ENCODE peak calls at places on chromosomes 5 and 9, in nine cellular contexts. T is lower lobe of right lung, Q is tibial artery, G is GM13977, I is Peyer's patch, O is B cell, U is RWPE1, Y is AG10803, S is cardiac muscle cell. A is an unnamed sample.
A peak's percentile ranks its signal among the peaks of the same experiment; 100 is the strongest.

GRCh38 chr9:119941081-119941480 is 571.8 kb upstream of the BRINP1 start:
- DNase-seq in I (no peak), S (no peak), G (no peak), Y (peak; percentile 63), U (no peak), O (no peak), T (no peak), Q (no peak), A (no peak)

GRCh38 chr9:4939118-4939561 is 45.9 kb upstream of the JAK2 start:
- DNase-seq in Y (no peak), Q (no peak), U (no peak), O (peak; percentile 61), S (no peak), T (no peak), G (peak; percentile 20), I (no peak), A (no peak)

GRCh38 chr5:123089572-123089970 is 530 bp downstream of the PRDM6 start:
- DNase-seq in G (peak; percentile 51), O (no peak), T (no peak), S (peak; percentile 66), U (no peak), Y (peak; percentile 39), I (no peak), Q (peak; percentile 34), A (no peak)

GRCh38 chr5:55993013-55993412 is 1.8 kb downstream of the IL6ST start:
- DNase-seq in G (no peak), U (no peak), O (no peak), I (no peak), Q (peak; percentile 29), T (no peak), Y (peak; percentile 48), S (peak; percentile 23), A (no peak)

GRCh38 chr9:13427587-13427986 is 148.1 kb upstream of the MPDZ start:
- DNase-seq in O (no peak), U (peak; percentile 34), I (no peak), S (peak; percentile 73), Q (no peak), Y (peak; percentile 42), T (no peak), G (peak; percentile 37), A (no peak)

GRCh38 chr5:91499943-91500531 is 116.9 kb upstream of the ARRDC3 start:
- DNase-seq in G (peak; percentile 32), S (peak; percentile 43), O (no peak), Q (no peak), Y (peak; percentile 56), T (no peak), U (peak; percentile 63), I (no peak), A (no peak)

GRCh38 chr5:18972244-18972643 is 1015.8 kb downstream of the CDH18 start:
- DNase-seq in Q (no peak), T (no peak), Y (no peak), G (no peak), S (no peak), I (no peak), O (no peak), U (no peak), A (no peak)

GRCh38 chr9:112135706-112136105 is 39.4 kb downstream of the SUSD1 start:
- DNase-seq in Y (peak; percentile 20), U (no peak), S (no peak), Q (no peak), T (no peak), I (peak; percentile 65), O (no peak), G (no peak), A (no peak)

GRCh38 chr5:142654578-142655042 is 31.3 kb downstream of the FGF1 start:
- DNase-seq in Q (no peak), I (no peak), O (no peak), Y (no peak), U (no peak), S (no peak), G (no peak), T (no peak), A (no peak)

GRCh38 chr9:72597181-72597517 is 75.7 kb downstream of the TMC1 start:
- DNase-seq in O (no peak), T (no peak), G (no peak), Y (no peak), S (no peak), U (no peak), I (no peak), Q (no peak), A (no peak)

GRCh38 chr5:6399978-6400910 is 21.9 kb upstream of the MED10 start:
- DNase-seq in Y (peak; percentile 85), G (no peak), T (no peak), Q (no peak), S (no peak), U (peak; percentile 71), O (peak; percentile 13), I (no peak), A (no peak)

GRCh38 chr9:137606005-137606601 is 617 bp downstream of the ARRDC1 start:
- DNase-seq in G (no peak), O (no peak), U (no peak), T (peak; percentile 80), I (peak; percentile 65), Y (no peak), Q (no peak), S (peak; percentile 60), A (no peak)

DNA sequence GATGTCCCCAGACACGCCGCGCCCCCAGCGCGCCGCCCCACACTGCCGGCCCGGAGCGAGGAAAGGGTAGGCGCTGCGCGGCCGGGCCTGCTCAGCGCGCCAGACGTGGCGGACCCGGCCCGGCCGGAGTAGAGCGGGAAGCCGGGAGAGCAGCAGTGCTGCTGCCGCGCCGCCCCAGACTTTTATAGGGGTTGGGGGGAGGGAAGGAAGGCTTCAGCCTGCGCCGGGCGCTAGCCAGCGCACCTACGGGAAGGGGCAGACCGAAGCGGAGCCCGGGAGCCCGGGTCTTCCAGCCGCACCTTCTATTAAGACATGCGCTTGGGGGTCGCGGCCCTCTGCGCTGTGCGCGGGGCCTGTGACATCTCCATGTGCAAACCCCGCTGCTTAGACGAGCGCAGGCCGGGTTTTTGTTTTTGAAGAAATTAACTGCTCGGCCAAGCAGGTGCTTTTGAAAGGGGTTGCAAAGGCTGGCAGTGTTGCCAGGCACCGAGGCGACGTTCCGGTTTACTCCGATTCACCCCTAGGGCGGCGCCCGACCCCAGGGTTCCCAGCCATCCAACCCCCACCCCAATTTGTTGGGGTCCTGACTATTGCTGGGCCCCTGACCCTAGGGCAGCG is 361 bp upstream of the PAX5 start:
- DNase-seq in T (no peak), Q (no peak), S (peak; percentile 56), G (peak; percentile 81), Y (no peak), O (peak; percentile 86), U (no peak), I (peak; percentile 82), A (no peak)
- TF ChIP-seq CTCF in T (no peak), Q (no peak), S (no peak), G (peak; percentile 76), Y (no peak), O (peak; percentile 83), U (peak; percentile 24), I (no peak), A (peak; percentile 41)

GRCh38 chr5:169847519-169847918 is 132.8 kb downstream of the INSYN2B start:
- DNase-seq in O (no peak), I (no peak), U (no peak), G (no peak), S (no peak), Y (no peak), T (no peak), Q (no peak), A (no peak)

GRCh38 chr5:169848792-169849191 is 131.5 kb downstream of the INSYN2B start:
- DNase-seq in U (no peak), I (no peak), Y (no peak), G (no peak), S (no peak), T (no peak), Q (no peak), O (no peak), A (no peak)

GRCh38 chr5:169848271-169848670 is 132.0 kb downstream of the INSYN2B start:
- DNase-seq in O (no peak), I (no peak), T (no peak), Y (no peak), G (no peak), U (no peak), S (no peak), Q (no peak), A (no peak)

GRCh38 chr5:169850407-169850806 is 129.9 kb downstream of the INSYN2B start:
- DNase-seq in S (no peak), O (no peak), I (no peak), Q (no peak), T (no peak), G (no peak), U (no peak), Y (no peak), A (no peak)
- TF ChIP-seq CTCF in S (no peak), O (no peak), I (no peak), Q (no peak), T (no peak), G (no peak), U (no peak), Y (peak; percentile 32), A (peak; percentile 35)

GRCh38 chr5:10615693-10616092 is 51.8 kb downstream of the ANKRD33B start:
- DNase-seq in Y (no peak), Q (no peak), I (no peak), T (no peak), O (no peak), S (no peak), G (no peak), U (no peak), A (no peak)

GRCh38 chr5:10610058-10610457 is 46.2 kb downstream of the ANKRD33B start:
- DNase-seq in G (no peak), Q (no peak), T (no peak), I (no peak), Y (no peak), O (no peak), S (no peak), U (no peak), A (no peak)

GRCh38 chr5:10607666-10608442 is 44.0 kb downstream of the ANKRD33B start:
- DNase-seq in G (no peak), S (peak; percentile 68), O (no peak), Y (peak; percentile 89), Q (peak; percentile 85), U (no peak), I (peak; percentile 76), T (peak; percentile 53), A (peak; percentile 81)

GRCh38 chr5:10611290-10611689 is 47.4 kb downstream of the ANKRD33B start:
- DNase-seq in O (no peak), U (no peak), T (no peak), G (no peak), Q (no peak), S (no peak), Y (no peak), I (no peak), A (no peak)

DNA sequence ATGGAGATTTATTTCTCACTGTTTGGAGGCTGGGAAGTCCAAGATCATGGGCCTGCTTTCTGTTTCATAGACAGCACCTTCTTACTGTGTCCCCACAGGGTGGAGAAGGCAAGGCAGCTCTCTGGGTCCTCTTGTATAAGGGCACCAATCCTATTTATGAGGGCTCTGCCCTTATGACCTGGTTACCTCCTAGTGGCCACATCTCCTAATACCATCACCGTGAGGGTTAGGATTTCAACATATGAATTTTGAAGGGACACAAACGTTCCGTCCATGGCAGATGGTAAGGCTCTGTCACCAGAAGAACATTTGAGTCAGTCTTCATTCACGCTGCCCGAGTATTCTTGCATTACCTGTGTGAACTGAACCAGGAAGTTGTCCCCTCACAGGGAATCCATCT is 48.4 kb downstream of the ANKRD33B start:
- DNase-seq in S (no peak), Y (no peak), U (no peak), O (no peak), T (no peak), I (no peak), G (no peak), Q (no peak), A (no peak)
- TF ChIP-seq CTCF in S (no peak), Y (no peak), U (no peak), O (no peak), T (no peak), I (no peak), G (peak; percentile 1), Q (no peak), A (no peak)

GRCh38 chr9:99999797-100000196 is 93.3 kb downstream of the STX17 start:
- DNase-seq in O (no peak), U (no peak), T (no peak), Y (no peak), S (no peak), I (no peak), G (no peak), Q (no peak), A (no peak)
- TF ChIP-seq CTCF in O (no peak), U (no peak), T (no peak), Y (no peak), S (no peak), I (no peak), G (no peak), Q (no peak), A (no peak)

A was measured in CD14-positive monocyte.